ENCODE peak calls at places on chromosome 10, in seven cellular contexts. U is stimulated activated CD8-positive, alpha-beta memory T cell treated with anti-CD3 and anti-CD28 coated beads, Interleukin-15, amount 100 ng/mL, for 4 hours; T is RWPE1; L is adrenal gland; C is NCI-H69; H is tibial nerve; P is fibroblast of mammary gland. Y is an unnamed sample.

GRCh38 chr10:47060356-47060755 is 149.1 kb downstream of the PTPN20 start:
- DNase-seq in L (no peak), P (no peak), T (no peak), H (no peak), C (no peak), U (no peak), Y (no peak)

GRCh38 chr10:5654218-5654755 is 12.1 kb downstream of the ASB13 start:
- DNase-seq in C (no peak), T (no peak), U (no peak), L (no peak), H (no peak), P (no peak), Y (peak)

GRCh38 chr10:25682203-25682950 is 251.7 kb upstream of the MYO3A start:
- DNase-seq in U (no peak), L (peak), P (peak), C (peak), T (peak), H (no peak), Y (no peak)

GRCh38 chr10:70832852-70833542 is 17.2 kb downstream of the SGPL1 start:
- DNase-seq in L (no peak), T (peak), U (no peak), P (peak), H (no peak), C (no peak), Y (no peak)

GRCh38 chr10:96890172-96890513 is 58.0 kb downstream of the LCOR start:
- DNase-seq in P (no peak), H (no peak), L (no peak), U (no peak), C (no peak), T (peak), Y (peak)

GRCh38 chr10:66519616-66520015 is 406.2 kb upstream of the LRRTM3 start:
- DNase-seq in T (no peak), L (no peak), P (no peak), H (no peak), U (no peak), C (no peak), Y (no peak)

GRCh38 chr10:101063548-101064414 is 2.0 kb downstream of the KAZALD1 start:
- DNase-seq in P (no peak), C (peak), T (no peak), H (no peak), U (no peak), L (no peak), Y (peak)

GRCh38 chr10:101303087-101303753 is 50.7 kb upstream of the BTRC start:
- DNase-seq in P (no peak), U (no peak), H (no peak), T (no peak), L (no peak), C (no peak), Y (no peak)

GRCh38 chr10:46223064-46223480 is 63.7 kb upstream of the ANTXRL start:
- DNase-seq in H (no peak), U (no peak), C (peak), P (no peak), L (no peak), T (no peak), Y (peak)

GRCh38 chr10:62384447-62385081 is 10.4 kb downstream of the ZNF365 start:
- DNase-seq in U (no peak), L (no peak), T (no peak), P (peak), C (peak), H (no peak), Y (no peak)

GRCh38 chr10:113052076-113052830 is 102.2 kb downstream of the TCF7L2 start:
- DNase-seq in H (no peak), L (no peak), P (peak), T (no peak), U (no peak), C (no peak), Y (no peak)

GRCh38 chr10:103543617-103544525 is 50.4 kb downstream of the NEURL1 start:
- DNase-seq in C (no peak), P (no peak), L (no peak), H (no peak), U (no peak), T (no peak), Y (peak)

GRCh38 chr10:121941532-121941931 is 13.7 kb upstream of the ATE1 start:
- DNase-seq in P (no peak), L (no peak), U (no peak), T (no peak), H (no peak), C (no peak), Y (no peak)

GRCh38 chr10:59465089-59465488 is 102.7 kb upstream of the FAM13C start:
- DNase-seq in L (peak), U (no peak), H (no peak), T (peak), P (peak), C (peak), Y (peak)